ENCODE peak calls at places on chromosomes 11 and 22, in seven cellular contexts. N, J, F, U, R, K and P are unnamed samples.

GRCh38 chr11:118430956-118431355 is 5.3 kb upstream of the KMT2A start:
- DNase-seq in J (peak; percentile 12), K (no peak), F (no peak), N (no peak), R (no peak), U (no peak), P (no peak)

GRCh38 chr11:76124905-76125566 is 81.3 kb downstream of the WNT11 start:
- DNase-seq in K (no peak), N (no peak), R (peak; percentile 21), U (no peak), J (no peak), F (peak; percentile 45), P (peak; percentile 31)

GRCh38 chr11:105393326-105393725 is 216.5 kb upstream of the GRIA4 start:
- DNase-seq in U (no peak), R (no peak), K (no peak), J (no peak), N (no peak), F (no peak), P (no peak)

GRCh38 chr22:43464809-43465208 is 53.0 kb downstream of the MPPED1 start:
- DNase-seq in N (no peak), J (no peak), R (no peak), U (no peak), K (no peak), F (no peak), P (no peak)

GRCh38 chr22:40504285-40505249 is 132.0 kb downstream of the MRTFA start:
- DNase-seq in N (no peak), R (peak; percentile 57), J (no peak), U (no peak), F (peak; percentile 19), K (no peak), P (peak; percentile 29)

GRCh38 chr11:6219359-6219758 is 14.0 kb downstream of the C11orf42 start:
- DNase-seq in K (peak; percentile 84), F (no peak), U (no peak), J (no peak), N (no peak), R (no peak), P (no peak)

GRCh38 chr22:41946360-41947180 is at the start of gene CENPM:
- DNase-seq in R (peak; percentile 83), U (peak; percentile 92), K (no peak), F (peak; percentile 96), J (peak; percentile 97), N (peak; percentile 94), P (peak; percentile 90)

GRCh38 chr22:20009582-20010306 is 6.9 kb downstream of the ARVCF start:
- DNase-seq in K (no peak), F (no peak), U (no peak), J (no peak), N (no peak), R (no peak), P (no peak)

GRCh38 chr22:29740216-29740615 is 20.4 kb downstream of the CABP7 start:
- DNase-seq in J (no peak), R (no peak), F (no peak), N (no peak), U (no peak), K (no peak), P (no peak)

GRCh38 chr22:21791635-21792625 is 56.3 kb upstream of the YPEL1 start:
- DNase-seq in U (no peak), J (no peak), R (peak; percentile 53), N (no peak), F (peak; percentile 71), K (no peak), P (peak; percentile 70)

GRCh38 chr22:23072911-23073491 is 2.7 kb downstream of the GNAZ start:
- DNase-seq in K (no peak), J (no peak), U (no peak), F (no peak), N (peak; percentile 2), R (no peak), P (no peak)

GRCh38 chr11:124113890-124114289 is 1.4 kb upstream of the VWA5A start:
- DNase-seq in J (no peak), K (peak; percentile 18), N (no peak), R (no peak), U (no peak), F (no peak), P (no peak)

GRCh38 chr11:124769804-124770774 is 8.0 kb upstream of the ESAM start:
- DNase-seq in J (no peak), K (no peak), N (no peak), F (no peak), U (peak; percentile 35), R (no peak), P (no peak)

GRCh38 chr11:617248-617911 is 1.6 kb upstream of the IRF7 start:
- DNase-seq in U (no peak), K (no peak), R (no peak), F (no peak), J (no peak), N (no peak), P (no peak)

GRCh38 chr11:103618532-103618931 is 417.9 kb upstream of the DDI1 start:
- DNase-seq in R (no peak), K (no peak), J (no peak), U (no peak), N (no peak), F (no peak), P (no peak)

GRCh38 chr11:32231909-32232493 is 141.1 kb downstream of the RCN1 start:
- DNase-seq in J (peak; percentile 70), R (peak; percentile 44), K (no peak), U (peak; percentile 36), N (peak; percentile 8), F (peak; percentile 54), P (peak; percentile 32)

GRCh38 chr11:9774591-9775392 is 110.9 kb downstream of the SWAP70 start:
- DNase-seq in K (no peak), J (no peak), R (no peak), N (no peak), F (no peak), U (no peak), P (no peak)

GRCh38 chr22:45580703-45581381 is 78.2 kb downstream of the FBLN1 start:
- DNase-seq in U (no peak), K (no peak), J (no peak), F (no peak), R (no peak), N (no peak), P (no peak)

GRCh38 chr22:20469110-20469855 is 26.3 kb downstream of the KLHL22 start:
- DNase-seq in K (no peak), N (no peak), F (no peak), R (no peak), J (no peak), U (no peak), P (no peak)

GRCh38 chr22:30826670-30827355 is 132.1 kb downstream of the OSBP2 start:
- DNase-seq in N (no peak), J (no peak), U (no peak), R (peak; percentile 18), F (no peak), K (no peak), P (no peak)

GRCh38 chr22:47043835-47044721 is 281.6 kb downstream of the TBC1D22A start:
- DNase-seq in U (no peak), F (no peak), J (peak; percentile 42), R (no peak), K (peak; percentile 16), N (peak; percentile 91), P (no peak)

GRCh38 chr11:97893612-97894011 is 1127.1 kb upstream of the CNTN5 start:
- DNase-seq in J (no peak), N (no peak), K (no peak), U (no peak), R (no peak), F (no peak), P (no peak)

GRCh38 chr11:84383571-84383970 is 1097.4 kb upstream of the CCDC90B start:
- DNase-seq in J (no peak), N (peak; percentile 19), K (no peak), R (no peak), U (no peak), F (no peak), P (no peak)

DNA sequence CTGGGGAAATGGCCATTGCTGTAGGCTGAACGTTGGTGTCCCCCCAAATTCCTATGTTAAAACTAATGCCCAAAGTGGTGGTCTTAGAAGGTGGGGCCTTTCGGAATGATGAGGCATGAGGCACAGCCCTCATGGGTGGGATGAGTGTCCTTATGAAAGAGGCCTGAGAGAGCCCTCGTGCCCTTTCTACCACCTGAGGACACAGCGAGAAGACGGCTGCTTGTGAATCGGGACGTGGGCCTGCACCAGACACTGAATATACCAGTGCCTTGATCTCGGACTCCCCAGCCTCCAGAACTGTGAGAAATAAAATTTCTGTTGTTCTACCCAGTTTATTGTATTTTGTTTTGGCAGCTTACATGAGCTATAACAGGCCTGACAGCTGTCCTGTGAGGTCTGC is 162.9 kb upstream of the B3GAT1 start:
- DNase-seq in F (no peak), U (no peak), J (no peak), K (no peak), R (no peak), N (no peak), P (no peak)
- TF ChIP-seq CTCF in F (no peak), U (no peak), J (no peak), K (no peak), R (no peak), N (no peak), P (no peak)

GRCh38 chr22:36573815-36574350 is 44.9 kb upstream of the EIF3D start:
- DNase-seq in J (peak; percentile 70), U (no peak), K (no peak), F (no peak), R (no peak), N (no peak), P (no peak)

GRCh38 chr22:36571991-36572390 is 43.0 kb upstream of the EIF3D start:
- DNase-seq in F (no peak), U (no peak), K (no peak), N (peak; percentile 51), R (no peak), J (no peak), P (no peak)

GRCh38 chr22:36568846-36569245 is 39.9 kb upstream of the EIF3D start:
- DNase-seq in J (no peak), R (no peak), K (no peak), F (no peak), U (no peak), N (no peak), P (no peak)

GRCh38 chr22:36566720-36567119 is 37.8 kb upstream of the EIF3D start:
- DNase-seq in U (no peak), J (no peak), F (no peak), R (no peak), K (no peak), N (no peak), P (no peak)

GRCh38 chr22:36569999-36570398 is 41.0 kb upstream of the EIF3D start:
- DNase-seq in R (no peak), K (no peak), U (peak; percentile 33), F (no peak), J (peak; percentile 70), N (no peak), P (no peak)
- TF ChIP-seq CTCF in R (no peak), K (peak; percentile 47), U (peak; percentile 25), F (no peak), J (peak; percentile 51), N (no peak), P (no peak)

DNA sequence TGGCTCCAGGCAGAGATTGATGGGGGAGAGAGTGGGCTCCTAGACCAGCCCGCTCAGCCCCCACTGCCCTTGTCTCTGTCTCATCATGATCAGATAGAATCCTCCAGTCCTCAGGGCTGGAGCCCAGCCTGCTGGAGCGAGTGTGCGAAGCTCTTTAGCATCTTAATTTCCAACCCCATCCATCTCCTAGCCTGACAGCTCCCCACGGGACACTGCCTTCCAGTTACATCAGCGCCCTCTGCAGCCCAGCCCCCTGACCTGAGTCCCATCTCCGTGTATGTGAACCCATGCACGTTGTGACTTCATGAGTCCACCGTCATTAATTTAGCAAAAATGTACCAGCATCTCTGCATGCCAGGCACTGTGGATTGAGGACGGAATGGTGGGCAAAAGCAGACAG is 2.1 kb downstream of the P2RX3 start:
- DNase-seq in K (no peak), J (peak; percentile 65), U (no peak), F (no peak), R (no peak), N (peak; percentile 29), P (no peak)
- TF ChIP-seq CTCF in K (peak; percentile 44), J (peak; percentile 59), U (peak; percentile 22), F (no peak), R (no peak), N (no peak), P (no peak)

GRCh38 chr11:13701506-13701905 is 33.0 kb downstream of the FAR1 start:
- DNase-seq in R (no peak), K (no peak), N (no peak), F (no peak), U (no peak), J (no peak), P (no peak)
- TF ChIP-seq CTCF in R (no peak), K (peak; percentile 10), N (no peak), F (no peak), U (no peak), J (no peak), P (no peak)